ENCODE peak calls at places on chromosomes 13 and 19, in five cellular contexts. O is stimulated activated CD8-positive, alpha-beta memory T cell treated with anti-CD3 and anti-CD28 coated beads, Interleukin-7, amount 100 ng/mL, for 1 hour; U is EH; M is activated CD4-positive, alpha-beta T cell treated with anti-CD3 and anti-CD28 coated beads, Interleukin-2, amount 10 ng/mL, durations not matched to agents 7 days and 5 days; A is HCT116. Z is an unnamed sample.

GRCh38 chr13:24356837-24357236 is 47.5 kb downstream of the C1QTNF9 start:
- DNase-seq in U (no peak), M (no peak), A (no peak), O (no peak), Z (no peak)

GRCh38 chr19:50178320-50178719 is 15.2 kb upstream of the IZUMO2 start:
- DNase-seq in U (no peak), A (no peak), O (no peak), M (no peak), Z (peak)

GRCh38 chr19:47230122-47230920 is 678 bp downstream of the BBC3 start:
- DNase-seq in O (peak), A (no peak), U (peak), M (peak), Z (peak)

GRCh38 chr13:48160879-48161278 is 66.0 kb upstream of the MED4 start:
- DNase-seq in O (no peak), A (no peak), M (no peak), U (peak), Z (no peak)

GRCh38 chr13:114130708-114131580 is 1.5 kb downstream of the RASA3 start:
- DNase-seq in M (peak), U (peak), A (no peak), O (no peak), Z (peak)

GRCh38 chr19:3193256-3194062 is 7.7 kb downstream of the NCLN start:
- DNase-seq in U (no peak), M (no peak), O (no peak), A (no peak), Z (no peak)

GRCh38 chr13:44969858-44970484 is 19.3 kb downstream of the NUFIP1 start:
- DNase-seq in O (no peak), M (peak), U (peak), A (peak), Z (peak)

GRCh38 chr13:73835138-73835721 is 299.0 kb downstream of the KLF12 start:
- DNase-seq in M (no peak), O (no peak), U (peak), A (peak), Z (peak)

GRCh38 chr19:45104658-45105384 is 11.8 kb downstream of the PPP1R37 start:
- DNase-seq in U (no peak), A (no peak), M (no peak), O (no peak), Z (no peak)

GRCh38 chr19:38264486-38265212 is at the start of gene SPINT2:
- DNase-seq in M (peak), U (no peak), O (peak), A (peak), Z (peak)

GRCh38 chr13:95833713-95834112 is 156.8 kb downstream of the DNAJC3 start:
- DNase-seq in A (no peak), O (no peak), M (no peak), U (peak), Z (peak)

GRCh38 chr13:36904219-36904618 is 15.8 kb downstream of the SMAD9 start:
- DNase-seq in A (no peak), M (no peak), O (no peak), U (no peak), Z (no peak)

GRCh38 chr13:99749627-99750026 is 221.9 kb downstream of the ZIC5 start:
- DNase-seq in A (no peak), O (no peak), U (no peak), M (no peak), Z (no peak)

GRCh38 chr19:6761053-6761676 is 6.1 kb downstream of the SH2D3A start:
- DNase-seq in M (no peak), U (no peak), A (no peak), O (no peak), Z (peak)

GRCh38 chr19:57338798-57339378 is 12.2 kb upstream of the ZNF304 start:
- DNase-seq in A (no peak), O (no peak), M (no peak), U (peak), Z (no peak)

GRCh38 chr13:33194820-33195692 is 90.5 kb downstream of the STARD13 start:
- DNase-seq in U (peak), A (no peak), O (no peak), M (no peak), Z (peak)

GRCh38 chr13:113970810-113971470 is 2.9 kb downstream of the C13orf46 start:
- DNase-seq in O (no peak), A (no peak), M (no peak), U (peak), Z (no peak)

GRCh38 chr19:49851456-49852259 is 699 bp downstream of the PTOV1 start:
- DNase-seq in U (peak), O (peak), A (no peak), M (peak), Z (peak)

GRCh38 chr19:2546128-2547032 is 70.5 kb downstream of the GADD45B start:
- DNase-seq in M (no peak), O (no peak), A (no peak), U (no peak), Z (no peak)

GRCh38 chr13:59710995-59711701 is 452.6 kb downstream of the DIAPH3 start:
- DNase-seq in M (no peak), O (no peak), U (peak), A (no peak), Z (no peak)

GRCh38 chr19:7480222-7480974 is 8.4 kb downstream of the PEX11G start:
- DNase-seq in M (no peak), O (no peak), U (no peak), A (no peak), Z (no peak)

GRCh38 chr13:111429064-111429558 is 108.7 kb downstream of the TEX29 start:
- DNase-seq in U (peak), O (peak), M (peak), A (peak), Z (peak)

GRCh38 chr13:112903071-112903577 is 65.9 kb upstream of the MCF2L start:
- DNase-seq in O (no peak), U (no peak), A (no peak), M (no peak), Z (no peak)

GRCh38 chr13:76641056-76641455 is 245.1 kb downstream of the KCTD12 start:
- DNase-seq in O (no peak), U (no peak), A (no peak), M (no peak), Z (no peak)

GRCh38 chr19:30430206-30430734 is 58.1 kb downstream of the ZNF536 start:
- DNase-seq in U (no peak), A (no peak), O (no peak), M (no peak), Z (no peak)

GRCh38 chr13:38535271-38535670 is 151.6 kb upstream of the FREM2 start:
- DNase-seq in M (no peak), U (no peak), O (no peak), A (no peak), Z (no peak)